ENCODE peak calls at places on chromosomes 7 and 10, in six cellular contexts. One of them, this sample, is unnamed.

GRCh38 chr10:128687408-128687807 is 561.2 kb upstream of the MKI67 start:
- DNase-seq in activated CD8-positive, alpha-beta memory T cell treated with anti-CD3 and anti-CD28 coated beads, Interleukin-2, amount 50 U/mL, for 48 hours: no peak
- DNase-seq in endodermal cell: no peak
- DNase-seq in OCI-M1: no peak
- DNase-seq in neuronal stem cell: no peak
- DNase-seq in activated T-helper 1 cell treated with anti-CD3 and anti-CD28 coated beads, Interleukin-12 subunit alpha, Interleukin-12 subunit beta, Interleukin-2, Interleukin-4 antibody, amounts not matched to agents 30 ng/mL and 10 ng/mL and 1 ng/mL, durations not matched to agents 14 hours and 24 hours and 36 hours: no peak
- DNase-seq in this sample: no peak

GRCh38 chr7:37440738-37441404 is 7.8 kb downstream of the ELMO1 start:
- DNase-seq in activated CD8-positive, alpha-beta memory T cell treated with anti-CD3 and anti-CD28 coated beads, Interleukin-2, amount 50 U/mL, for 48 hours: no peak
- DNase-seq in endodermal cell: no peak
- DNase-seq in OCI-M1: no peak
- DNase-seq in neuronal stem cell: no peak
- DNase-seq in activated T-helper 1 cell treated with anti-CD3 and anti-CD28 coated beads, Interleukin-12 subunit alpha, Interleukin-12 subunit beta, Interleukin-2, Interleukin-4 antibody, amounts not matched to agents 30 ng/mL and 10 ng/mL and 1 ng/mL, durations not matched to agents 14 hours and 24 hours and 36 hours: peak
- DNase-seq in this sample: no peak

GRCh38 chr10:44201656-44202055 is 183.2 kb downstream of the CXCL12 start:
- DNase-seq in activated T-helper 1 cell treated with anti-CD3 and anti-CD28 coated beads, Interleukin-12 subunit alpha, Interleukin-12 subunit beta, Interleukin-2, Interleukin-4 antibody, amounts not matched to agents 30 ng/mL and 10 ng/mL and 1 ng/mL, durations not matched to agents 14 hours and 24 hours and 36 hours: no peak
- DNase-seq in activated CD8-positive, alpha-beta memory T cell treated with anti-CD3 and anti-CD28 coated beads, Interleukin-2, amount 50 U/mL, for 48 hours: no peak
- DNase-seq in OCI-M1: no peak
- DNase-seq in neuronal stem cell: no peak
- DNase-seq in endodermal cell: no peak
- DNase-seq in this sample: no peak

GRCh38 chr7:39951943-39952194 is 1.8 kb downstream of the CDK13 start:
- DNase-seq in activated T-helper 1 cell treated with anti-CD3 and anti-CD28 coated beads, Interleukin-12 subunit alpha, Interleukin-12 subunit beta, Interleukin-2, Interleukin-4 antibody, amounts not matched to agents 30 ng/mL and 10 ng/mL and 1 ng/mL, durations not matched to agents 14 hours and 24 hours and 36 hours: no peak
- DNase-seq in OCI-M1: no peak
- DNase-seq in neuronal stem cell: no peak
- DNase-seq in endodermal cell: no peak
- DNase-seq in activated CD8-positive, alpha-beta memory T cell treated with anti-CD3 and anti-CD28 coated beads, Interleukin-2, amount 50 U/mL, for 48 hours: no peak
- DNase-seq in this sample: no peak

GRCh38 chr10:125370578-125370977 is 210.2 kb upstream of the CTBP2 start:
- DNase-seq in activated CD8-positive, alpha-beta memory T cell treated with anti-CD3 and anti-CD28 coated beads, Interleukin-2, amount 50 U/mL, for 48 hours: no peak
- DNase-seq in activated T-helper 1 cell treated with anti-CD3 and anti-CD28 coated beads, Interleukin-12 subunit alpha, Interleukin-12 subunit beta, Interleukin-2, Interleukin-4 antibody, amounts not matched to agents 30 ng/mL and 10 ng/mL and 1 ng/mL, durations not matched to agents 14 hours and 24 hours and 36 hours: no peak
- DNase-seq in OCI-M1: no peak
- DNase-seq in neuronal stem cell: peak
- DNase-seq in endodermal cell: peak
- DNase-seq in this sample: no peak

GRCh38 chr10:94282369-94282768 is 80.4 kb downstream of the NOC3L start:
- DNase-seq in activated CD8-positive, alpha-beta memory T cell treated with anti-CD3 and anti-CD28 coated beads, Interleukin-2, amount 50 U/mL, for 48 hours: no peak
- DNase-seq in endodermal cell: no peak
- DNase-seq in neuronal stem cell: no peak
- DNase-seq in activated T-helper 1 cell treated with anti-CD3 and anti-CD28 coated beads, Interleukin-12 subunit alpha, Interleukin-12 subunit beta, Interleukin-2, Interleukin-4 antibody, amounts not matched to agents 30 ng/mL and 10 ng/mL and 1 ng/mL, durations not matched to agents 14 hours and 24 hours and 36 hours: no peak
- DNase-seq in OCI-M1: no peak
- DNase-seq in this sample: no peak

GRCh38 chr7:66167773-66168367 is 37.3 kb upstream of the TPST1 start:
- DNase-seq in neuronal stem cell: no peak
- DNase-seq in activated T-helper 1 cell treated with anti-CD3 and anti-CD28 coated beads, Interleukin-12 subunit alpha, Interleukin-12 subunit beta, Interleukin-2, Interleukin-4 antibody, amounts not matched to agents 30 ng/mL and 10 ng/mL and 1 ng/mL, durations not matched to agents 14 hours and 24 hours and 36 hours: no peak
- DNase-seq in OCI-M1: peak
- DNase-seq in endodermal cell: no peak
- DNase-seq in activated CD8-positive, alpha-beta memory T cell treated with anti-CD3 and anti-CD28 coated beads, Interleukin-2, amount 50 U/mL, for 48 hours: no peak
- DNase-seq in this sample: peak

GRCh38 chr10:28241766-28242399 is 61.0 kb downstream of the MPP7 start:
- DNase-seq in endodermal cell: no peak
- DNase-seq in activated T-helper 1 cell treated with anti-CD3 and anti-CD28 coated beads, Interleukin-12 subunit alpha, Interleukin-12 subunit beta, Interleukin-2, Interleukin-4 antibody, amounts not matched to agents 30 ng/mL and 10 ng/mL and 1 ng/mL, durations not matched to agents 14 hours and 24 hours and 36 hours: peak
- DNase-seq in OCI-M1: peak
- DNase-seq in neuronal stem cell: peak
- DNase-seq in activated CD8-positive, alpha-beta memory T cell treated with anti-CD3 and anti-CD28 coated beads, Interleukin-2, amount 50 U/mL, for 48 hours: no peak
- DNase-seq in this sample: peak

GRCh38 chr7:88818552-88818951 is 23.0 kb upstream of the TEX47 start:
- DNase-seq in OCI-M1: no peak
- DNase-seq in endodermal cell: no peak
- DNase-seq in activated T-helper 1 cell treated with anti-CD3 and anti-CD28 coated beads, Interleukin-12 subunit alpha, Interleukin-12 subunit beta, Interleukin-2, Interleukin-4 antibody, amounts not matched to agents 30 ng/mL and 10 ng/mL and 1 ng/mL, durations not matched to agents 14 hours and 24 hours and 36 hours: no peak
- DNase-seq in activated CD8-positive, alpha-beta memory T cell treated with anti-CD3 and anti-CD28 coated beads, Interleukin-2, amount 50 U/mL, for 48 hours: no peak
- DNase-seq in neuronal stem cell: no peak
- DNase-seq in this sample: no peak

GRCh38 chr10:27558612-27559020 is 54.5 kb downstream of the RAB18 start:
- DNase-seq in activated CD8-positive, alpha-beta memory T cell treated with anti-CD3 and anti-CD28 coated beads, Interleukin-2, amount 50 U/mL, for 48 hours: no peak
- DNase-seq in neuronal stem cell: peak
- DNase-seq in endodermal cell: peak
- DNase-seq in OCI-M1: peak
- DNase-seq in activated T-helper 1 cell treated with anti-CD3 and anti-CD28 coated beads, Interleukin-12 subunit alpha, Interleukin-12 subunit beta, Interleukin-2, Interleukin-4 antibody, amounts not matched to agents 30 ng/mL and 10 ng/mL and 1 ng/mL, durations not matched to agents 14 hours and 24 hours and 36 hours: peak
- DNase-seq in this sample: peak

GRCh38 chr10:29878492-29878891 is 180.9 kb downstream of the JCAD start:
- DNase-seq in neuronal stem cell: no peak
- DNase-seq in activated T-helper 1 cell treated with anti-CD3 and anti-CD28 coated beads, Interleukin-12 subunit alpha, Interleukin-12 subunit beta, Interleukin-2, Interleukin-4 antibody, amounts not matched to agents 30 ng/mL and 10 ng/mL and 1 ng/mL, durations not matched to agents 14 hours and 24 hours and 36 hours: no peak
- DNase-seq in OCI-M1: no peak
- DNase-seq in activated CD8-positive, alpha-beta memory T cell treated with anti-CD3 and anti-CD28 coated beads, Interleukin-2, amount 50 U/mL, for 48 hours: no peak
- DNase-seq in endodermal cell: no peak
- DNase-seq in this sample: no peak

GRCh38 chr10:103584216-103585010 is 90.9 kb downstream of the NEURL1 start:
- DNase-seq in activated T-helper 1 cell treated with anti-CD3 and anti-CD28 coated beads, Interleukin-12 subunit alpha, Interleukin-12 subunit beta, Interleukin-2, Interleukin-4 antibody, amounts not matched to agents 30 ng/mL and 10 ng/mL and 1 ng/mL, durations not matched to agents 14 hours and 24 hours and 36 hours: peak
- DNase-seq in activated CD8-positive, alpha-beta memory T cell treated with anti-CD3 and anti-CD28 coated beads, Interleukin-2, amount 50 U/mL, for 48 hours: peak
- DNase-seq in OCI-M1: no peak
- DNase-seq in endodermal cell: no peak
- DNase-seq in neuronal stem cell: no peak
- DNase-seq in this sample: peak

GRCh38 chr7:15747187-15748111 is 61.0 kb upstream of the MEOX2 start:
- DNase-seq in endodermal cell: no peak
- DNase-seq in activated CD8-positive, alpha-beta memory T cell treated with anti-CD3 and anti-CD28 coated beads, Interleukin-2, amount 50 U/mL, for 48 hours: no peak
- DNase-seq in neuronal stem cell: no peak
- DNase-seq in activated T-helper 1 cell treated with anti-CD3 and anti-CD28 coated beads, Interleukin-12 subunit alpha, Interleukin-12 subunit beta, Interleukin-2, Interleukin-4 antibody, amounts not matched to agents 30 ng/mL and 10 ng/mL and 1 ng/mL, durations not matched to agents 14 hours and 24 hours and 36 hours: no peak
- DNase-seq in OCI-M1: no peak
- DNase-seq in this sample: peak

GRCh38 chr10:78267070-78267469 is 233.4 kb downstream of the RPS24 start:
- DNase-seq in activated T-helper 1 cell treated with anti-CD3 and anti-CD28 coated beads, Interleukin-12 subunit alpha, Interleukin-12 subunit beta, Interleukin-2, Interleukin-4 antibody, amounts not matched to agents 30 ng/mL and 10 ng/mL and 1 ng/mL, durations not matched to agents 14 hours and 24 hours and 36 hours: no peak
- DNase-seq in neuronal stem cell: no peak
- DNase-seq in OCI-M1: no peak
- DNase-seq in activated CD8-positive, alpha-beta memory T cell treated with anti-CD3 and anti-CD28 coated beads, Interleukin-2, amount 50 U/mL, for 48 hours: no peak
- DNase-seq in endodermal cell: no peak
- DNase-seq in this sample: no peak

GRCh38 chr7:55557666-55558188 is 14.6 kb downstream of the VOPP1 start:
- DNase-seq in endodermal cell: peak
- DNase-seq in neuronal stem cell: no peak
- DNase-seq in activated CD8-positive, alpha-beta memory T cell treated with anti-CD3 and anti-CD28 coated beads, Interleukin-2, amount 50 U/mL, for 48 hours: no peak
- DNase-seq in activated T-helper 1 cell treated with anti-CD3 and anti-CD28 coated beads, Interleukin-12 subunit alpha, Interleukin-12 subunit beta, Interleukin-2, Interleukin-4 antibody, amounts not matched to agents 30 ng/mL and 10 ng/mL and 1 ng/mL, durations not matched to agents 14 hours and 24 hours and 36 hours: no peak
- DNase-seq in OCI-M1: peak
- DNase-seq in this sample: no peak

GRCh38 chr10:32054087-32054486 is 2.1 kb downstream of the KIF5B start:
- DNase-seq in endodermal cell: peak
- DNase-seq in OCI-M1: peak
- DNase-seq in neuronal stem cell: peak
- DNase-seq in activated T-helper 1 cell treated with anti-CD3 and anti-CD28 coated beads, Interleukin-12 subunit alpha, Interleukin-12 subunit beta, Interleukin-2, Interleukin-4 antibody, amounts not matched to agents 30 ng/mL and 10 ng/mL and 1 ng/mL, durations not matched to agents 14 hours and 24 hours and 36 hours: no peak
- DNase-seq in activated CD8-positive, alpha-beta memory T cell treated with anti-CD3 and anti-CD28 coated beads, Interleukin-2, amount 50 U/mL, for 48 hours: no peak
- DNase-seq in this sample: peak

GRCh38 chr7:93563584-93563983 is 10.9 kb downstream of the CALCR start:
- DNase-seq in OCI-M1: peak
- DNase-seq in activated CD8-positive, alpha-beta memory T cell treated with anti-CD3 and anti-CD28 coated beads, Interleukin-2, amount 50 U/mL, for 48 hours: no peak
- DNase-seq in activated T-helper 1 cell treated with anti-CD3 and anti-CD28 coated beads, Interleukin-12 subunit alpha, Interleukin-12 subunit beta, Interleukin-2, Interleukin-4 antibody, amounts not matched to agents 30 ng/mL and 10 ng/mL and 1 ng/mL, durations not matched to agents 14 hours and 24 hours and 36 hours: no peak
- DNase-seq in endodermal cell: no peak
- DNase-seq in neuronal stem cell: no peak
- DNase-seq in this sample: no peak

GRCh38 chr10:10271639-10272192 is 746.0 kb upstream of the CELF2 start:
- DNase-seq in activated T-helper 1 cell treated with anti-CD3 and anti-CD28 coated beads, Interleukin-12 subunit alpha, Interleukin-12 subunit beta, Interleukin-2, Interleukin-4 antibody, amounts not matched to agents 30 ng/mL and 10 ng/mL and 1 ng/mL, durations not matched to agents 14 hours and 24 hours and 36 hours: no peak
- DNase-seq in OCI-M1: no peak
- DNase-seq in activated CD8-positive, alpha-beta memory T cell treated with anti-CD3 and anti-CD28 coated beads, Interleukin-2, amount 50 U/mL, for 48 hours: no peak
- DNase-seq in endodermal cell: peak
- DNase-seq in neuronal stem cell: no peak
- DNase-seq in this sample: no peak

GRCh38 chr10:125266966-125267365 is 106.6 kb upstream of the CTBP2 start:
- DNase-seq in endodermal cell: peak
- DNase-seq in activated CD8-positive, alpha-beta memory T cell treated with anti-CD3 and anti-CD28 coated beads, Interleukin-2, amount 50 U/mL, for 48 hours: no peak
- DNase-seq in activated T-helper 1 cell treated with anti-CD3 and anti-CD28 coated beads, Interleukin-12 subunit alpha, Interleukin-12 subunit beta, Interleukin-2, Interleukin-4 antibody, amounts not matched to agents 30 ng/mL and 10 ng/mL and 1 ng/mL, durations not matched to agents 14 hours and 24 hours and 36 hours: no peak
- DNase-seq in neuronal stem cell: no peak
- DNase-seq in OCI-M1: no peak
- DNase-seq in this sample: no peak

GRCh38 chr10:26489081-26489480 is 50.9 kb downstream of the APBB1IP start:
- DNase-seq in activated T-helper 1 cell treated with anti-CD3 and anti-CD28 coated beads, Interleukin-12 subunit alpha, Interleukin-12 subunit beta, Interleukin-2, Interleukin-4 antibody, amounts not matched to agents 30 ng/mL and 10 ng/mL and 1 ng/mL, durations not matched to agents 14 hours and 24 hours and 36 hours: no peak
- DNase-seq in endodermal cell: no peak
- DNase-seq in neuronal stem cell: no peak
- DNase-seq in activated CD8-positive, alpha-beta memory T cell treated with anti-CD3 and anti-CD28 coated beads, Interleukin-2, amount 50 U/mL, for 48 hours: no peak
- DNase-seq in OCI-M1: no peak
- DNase-seq in this sample: no peak

GRCh38 chr10:67599597-67599996 is 96.4 kb downstream of the CTNNA3 start:
- DNase-seq in activated T-helper 1 cell treated with anti-CD3 and anti-CD28 coated beads, Interleukin-12 subunit alpha, Interleukin-12 subunit beta, Interleukin-2, Interleukin-4 antibody, amounts not matched to agents 30 ng/mL and 10 ng/mL and 1 ng/mL, durations not matched to agents 14 hours and 24 hours and 36 hours: no peak
- DNase-seq in neuronal stem cell: no peak
- DNase-seq in activated CD8-positive, alpha-beta memory T cell treated with anti-CD3 and anti-CD28 coated beads, Interleukin-2, amount 50 U/mL, for 48 hours: no peak
- DNase-seq in endodermal cell: no peak
- DNase-seq in OCI-M1: no peak
- DNase-seq in this sample: no peak

GRCh38 chr10:108204528-108205313 is 1040.2 kb upstream of the SORCS1 start:
- DNase-seq in endodermal cell: peak
- DNase-seq in activated CD8-positive, alpha-beta memory T cell treated with anti-CD3 and anti-CD28 coated beads, Interleukin-2, amount 50 U/mL, for 48 hours: no peak
- DNase-seq in activated T-helper 1 cell treated with anti-CD3 and anti-CD28 coated beads, Interleukin-12 subunit alpha, Interleukin-12 subunit beta, Interleukin-2, Interleukin-4 antibody, amounts not matched to agents 30 ng/mL and 10 ng/mL and 1 ng/mL, durations not matched to agents 14 hours and 24 hours and 36 hours: no peak
- DNase-seq in OCI-M1: peak
- DNase-seq in neuronal stem cell: peak
- DNase-seq in this sample: peak

GRCh38 chr7:81211617-81212016 is 292.8 kb upstream of the SEMA3C start:
- DNase-seq in neuronal stem cell: no peak
- DNase-seq in activated CD8-positive, alpha-beta memory T cell treated with anti-CD3 and anti-CD28 coated beads, Interleukin-2, amount 50 U/mL, for 48 hours: no peak
- DNase-seq in activated T-helper 1 cell treated with anti-CD3 and anti-CD28 coated beads, Interleukin-12 subunit alpha, Interleukin-12 subunit beta, Interleukin-2, Interleukin-4 antibody, amounts not matched to agents 30 ng/mL and 10 ng/mL and 1 ng/mL, durations not matched to agents 14 hours and 24 hours and 36 hours: no peak
- DNase-seq in OCI-M1: peak
- DNase-seq in endodermal cell: no peak
- DNase-seq in this sample: peak

GRCh38 chr10:93081834-93082233 is 8.1 kb downstream of the CYP26A1 start:
- DNase-seq in endodermal cell: no peak
- DNase-seq in OCI-M1: no peak
- DNase-seq in neuronal stem cell: no peak
- DNase-seq in activated CD8-positive, alpha-beta memory T cell treated with anti-CD3 and anti-CD28 coated beads, Interleukin-2, amount 50 U/mL, for 48 hours: no peak
- DNase-seq in activated T-helper 1 cell treated with anti-CD3 and anti-CD28 coated beads, Interleukin-12 subunit alpha, Interleukin-12 subunit beta, Interleukin-2, Interleukin-4 antibody, amounts not matched to agents 30 ng/mL and 10 ng/mL and 1 ng/mL, durations not matched to agents 14 hours and 24 hours and 36 hours: no peak
- DNase-seq in this sample: no peak

GRCh38 chr7:66348531-66348930 is 143.4 kb downstream of the TPST1 start:
- DNase-seq in neuronal stem cell: no peak
- DNase-seq in endodermal cell: no peak
- DNase-seq in activated CD8-positive, alpha-beta memory T cell treated with anti-CD3 and anti-CD28 coated beads, Interleukin-2, amount 50 U/mL, for 48 hours: no peak
- DNase-seq in activated T-helper 1 cell treated with anti-CD3 and anti-CD28 coated beads, Interleukin-12 subunit alpha, Interleukin-12 subunit beta, Interleukin-2, Interleukin-4 antibody, amounts not matched to agents 30 ng/mL and 10 ng/mL and 1 ng/mL, durations not matched to agents 14 hours and 24 hours and 36 hours: no peak
- DNase-seq in OCI-M1: no peak
- DNase-seq in this sample: no peak

GRCh38 chr10:82813856-82814255 is 938.9 kb downstream of the NRG3 start:
- DNase-seq in activated CD8-positive, alpha-beta memory T cell treated with anti-CD3 and anti-CD28 coated beads, Interleukin-2, amount 50 U/mL, for 48 hours: no peak
- DNase-seq in OCI-M1: peak
- DNase-seq in neuronal stem cell: no peak
- DNase-seq in endodermal cell: no peak
- DNase-seq in activated T-helper 1 cell treated with anti-CD3 and anti-CD28 coated beads, Interleukin-12 subunit alpha, Interleukin-12 subunit beta, Interleukin-2, Interleukin-4 antibody, amounts not matched to agents 30 ng/mL and 10 ng/mL and 1 ng/mL, durations not matched to agents 14 hours and 24 hours and 36 hours: no peak
- DNase-seq in this sample: peak

GRCh38 chr7:97801108-97801507 is 69.2 kb downstream of the TAC1 start:
- DNase-seq in activated CD8-positive, alpha-beta memory T cell treated with anti-CD3 and anti-CD28 coated beads, Interleukin-2, amount 50 U/mL, for 48 hours: no peak
- DNase-seq in neuronal stem cell: no peak
- DNase-seq in endodermal cell: no peak
- DNase-seq in activated T-helper 1 cell treated with anti-CD3 and anti-CD28 coated beads, Interleukin-12 subunit alpha, Interleukin-12 subunit beta, Interleukin-2, Interleukin-4 antibody, amounts not matched to agents 30 ng/mL and 10 ng/mL and 1 ng/mL, durations not matched to agents 14 hours and 24 hours and 36 hours: no peak
- DNase-seq in OCI-M1: no peak
- DNase-seq in this sample: no peak

GRCh38 chr10:72170733-72171132 is 45.1 kb upstream of the ANAPC16 start:
- DNase-seq in activated T-helper 1 cell treated with anti-CD3 and anti-CD28 coated beads, Interleukin-12 subunit alpha, Interleukin-12 subunit beta, Interleukin-2, Interleukin-4 antibody, amounts not matched to agents 30 ng/mL and 10 ng/mL and 1 ng/mL, durations not matched to agents 14 hours and 24 hours and 36 hours: no peak
- DNase-seq in neuronal stem cell: no peak
- DNase-seq in activated CD8-positive, alpha-beta memory T cell treated with anti-CD3 and anti-CD28 coated beads, Interleukin-2, amount 50 U/mL, for 48 hours: no peak
- DNase-seq in endodermal cell: no peak
- DNase-seq in OCI-M1: no peak
- DNase-seq in this sample: no peak

GRCh38 chr10:101574354-101574753 is 13.7 kb downstream of the POLL start:
- DNase-seq in neuronal stem cell: no peak
- DNase-seq in activated T-helper 1 cell treated with anti-CD3 and anti-CD28 coated beads, Interleukin-12 subunit alpha, Interleukin-12 subunit beta, Interleukin-2, Interleukin-4 antibody, amounts not matched to agents 30 ng/mL and 10 ng/mL and 1 ng/mL, durations not matched to agents 14 hours and 24 hours and 36 hours: no peak
- DNase-seq in activated CD8-positive, alpha-beta memory T cell treated with anti-CD3 and anti-CD28 coated beads, Interleukin-2, amount 50 U/mL, for 48 hours: no peak
- DNase-seq in OCI-M1: no peak
- DNase-seq in endodermal cell: peak
- DNase-seq in this sample: no peak

GRCh38 chr10:13162013-13162364 is 631 bp downstream of the MCM10 start:
- DNase-seq in activated T-helper 1 cell treated with anti-CD3 and anti-CD28 coated beads, Interleukin-12 subunit alpha, Interleukin-12 subunit beta, Interleukin-2, Interleukin-4 antibody, amounts not matched to agents 30 ng/mL and 10 ng/mL and 1 ng/mL, durations not matched to agents 14 hours and 24 hours and 36 hours: no peak
- DNase-seq in activated CD8-positive, alpha-beta memory T cell treated with anti-CD3 and anti-CD28 coated beads, Interleukin-2, amount 50 U/mL, for 48 hours: no peak
- DNase-seq in endodermal cell: no peak
- DNase-seq in OCI-M1: no peak
- DNase-seq in neuronal stem cell: peak
- DNase-seq in this sample: no peak

GRCh38 chr7:157587051-157587450 is 250.2 kb downstream of the DNAJB6 start:
- DNase-seq in endodermal cell: no peak
- DNase-seq in activated T-helper 1 cell treated with anti-CD3 and anti-CD28 coated beads, Interleukin-12 subunit alpha, Interleukin-12 subunit beta, Interleukin-2, Interleukin-4 antibody, amounts not matched to agents 30 ng/mL and 10 ng/mL and 1 ng/mL, durations not matched to agents 14 hours and 24 hours and 36 hours: no peak
- DNase-seq in neuronal stem cell: no peak
- DNase-seq in OCI-M1: no peak
- DNase-seq in activated CD8-positive, alpha-beta memory T cell treated with anti-CD3 and anti-CD28 coated beads, Interleukin-2, amount 50 U/mL, for 48 hours: no peak
- DNase-seq in this sample: no peak

GRCh38 chr7:143979359-143979758 is 20.8 kb upstream of the OR6B1 start:
- DNase-seq in neuronal stem cell: no peak
- DNase-seq in activated T-helper 1 cell treated with anti-CD3 and anti-CD28 coated beads, Interleukin-12 subunit alpha, Interleukin-12 subunit beta, Interleukin-2, Interleukin-4 antibody, amounts not matched to agents 30 ng/mL and 10 ng/mL and 1 ng/mL, durations not matched to agents 14 hours and 24 hours and 36 hours: no peak
- DNase-seq in OCI-M1: no peak
- DNase-seq in endodermal cell: no peak
- DNase-seq in activated CD8-positive, alpha-beta memory T cell treated with anti-CD3 and anti-CD28 coated beads, Interleukin-2, amount 50 U/mL, for 48 hours: no peak
- DNase-seq in this sample: peak

GRCh38 chr7:732094-732541 is 5.0 kb upstream of the PRKAR1B start:
- DNase-seq in endodermal cell: peak
- DNase-seq in activated CD8-positive, alpha-beta memory T cell treated with anti-CD3 and anti-CD28 coated beads, Interleukin-2, amount 50 U/mL, for 48 hours: no peak
- DNase-seq in activated T-helper 1 cell treated with anti-CD3 and anti-CD28 coated beads, Interleukin-12 subunit alpha, Interleukin-12 subunit beta, Interleukin-2, Interleukin-4 antibody, amounts not matched to agents 30 ng/mL and 10 ng/mL and 1 ng/mL, durations not matched to agents 14 hours and 24 hours and 36 hours: no peak
- DNase-seq in neuronal stem cell: no peak
- DNase-seq in OCI-M1: no peak
- DNase-seq in this sample: no peak

GRCh38 chr10:123515661-123516060 is 150.5 kb upstream of the GPR26 start:
- DNase-seq in endodermal cell: no peak
- DNase-seq in activated T-helper 1 cell treated with anti-CD3 and anti-CD28 coated beads, Interleukin-12 subunit alpha, Interleukin-12 subunit beta, Interleukin-2, Interleukin-4 antibody, amounts not matched to agents 30 ng/mL and 10 ng/mL and 1 ng/mL, durations not matched to agents 14 hours and 24 hours and 36 hours: no peak
- DNase-seq in OCI-M1: no peak
- DNase-seq in neuronal stem cell: no peak
- DNase-seq in activated CD8-positive, alpha-beta memory T cell treated with anti-CD3 and anti-CD28 coated beads, Interleukin-2, amount 50 U/mL, for 48 hours: no peak
- DNase-seq in this sample: no peak

GRCh38 chr10:127734753-127735152 is 2.2 kb upstream of the FOXI2 start:
- DNase-seq in activated T-helper 1 cell treated with anti-CD3 and anti-CD28 coated beads, Interleukin-12 subunit alpha, Interleukin-12 subunit beta, Interleukin-2, Interleukin-4 antibody, amounts not matched to agents 30 ng/mL and 10 ng/mL and 1 ng/mL, durations not matched to agents 14 hours and 24 hours and 36 hours: no peak
- DNase-seq in endodermal cell: no peak
- DNase-seq in OCI-M1: no peak
- DNase-seq in activated CD8-positive, alpha-beta memory T cell treated with anti-CD3 and anti-CD28 coated beads, Interleukin-2, amount 50 U/mL, for 48 hours: no peak
- DNase-seq in neuronal stem cell: no peak
- DNase-seq in this sample: no peak

GRCh38 chr7:3559178-3559765 is 258.2 kb downstream of the SDK1 start:
- DNase-seq in neuronal stem cell: no peak
- DNase-seq in activated T-helper 1 cell treated with anti-CD3 and anti-CD28 coated beads, Interleukin-12 subunit alpha, Interleukin-12 subunit beta, Interleukin-2, Interleukin-4 antibody, amounts not matched to agents 30 ng/mL and 10 ng/mL and 1 ng/mL, durations not matched to agents 14 hours and 24 hours and 36 hours: no peak
- DNase-seq in activated CD8-positive, alpha-beta memory T cell treated with anti-CD3 and anti-CD28 coated beads, Interleukin-2, amount 50 U/mL, for 48 hours: no peak
- DNase-seq in OCI-M1: no peak
- DNase-seq in endodermal cell: no peak
- DNase-seq in this sample: peak

GRCh38 chr7:139181404-139181803 is 49.6 kb upstream of the UBN2 start:
- DNase-seq in neuronal stem cell: no peak
- DNase-seq in endodermal cell: no peak
- DNase-seq in activated T-helper 1 cell treated with anti-CD3 and anti-CD28 coated beads, Interleukin-12 subunit alpha, Interleukin-12 subunit beta, Interleukin-2, Interleukin-4 antibody, amounts not matched to agents 30 ng/mL and 10 ng/mL and 1 ng/mL, durations not matched to agents 14 hours and 24 hours and 36 hours: no peak
- DNase-seq in OCI-M1: no peak
- DNase-seq in activated CD8-positive, alpha-beta memory T cell treated with anti-CD3 and anti-CD28 coated beads, Interleukin-2, amount 50 U/mL, for 48 hours: no peak
- DNase-seq in this sample: peak

This sample was measured in fibroblast of mammary gland.